ENCODE peak calls at places on chromosome 10, in five cellular contexts. O is osteoblast, W is astrocyte of the spinal cord, N is HepG2, F is PC-3. T is an unnamed sample.

GRCh38 chr10:89327803-89328441 is at the start of gene IFIT3:
- DNase-seq in O (peak), W (peak), F (peak), N (peak), T (peak)

GRCh38 chr10:118472961-118473675 is 122.3 kb downstream of the PRLHR start:
- DNase-seq in F (no peak), N (no peak), W (no peak), O (no peak), T (no peak)

GRCh38 chr10:27658788-27659187 is 86.8 kb downstream of the MKX start:
- DNase-seq in O (peak), F (peak), N (no peak), W (peak), T (peak)

GRCh38 chr10:119538632-119539358 is 3.7 kb downstream of the RGS10 start:
- DNase-seq in N (no peak), O (peak), W (no peak), F (peak), T (no peak)

GRCh38 chr10:93820434-93820833 is 62.7 kb downstream of the LGI1 start:
- DNase-seq in O (no peak), F (peak), N (no peak), W (no peak), T (no peak)

GRCh38 chr10:72022228-72022627 is 58.0 kb downstream of the CHST3 start:
- DNase-seq in F (no peak), N (no peak), W (no peak), O (no peak), T (no peak)

GRCh38 chr10:14926722-14927416 is 27.0 kb downstream of the DCLRE1C start:
- DNase-seq in F (no peak), O (no peak), N (no peak), W (no peak), T (no peak)

GRCh38 chr10:21675157-21675796 is 141.2 kb downstream of the MLLT10 start:
- DNase-seq in N (peak), F (peak), W (peak), O (peak), T (peak)

GRCh38 chr10:88851706-88852105 is at the start of gene ANKRD22:
- DNase-seq in W (peak), O (peak), N (no peak), F (peak), T (peak)

GRCh38 chr10:35097510-35097909 is 7.4 kb upstream of the CUL2 start:
- DNase-seq in W (no peak), O (no peak), F (no peak), N (no peak), T (no peak)

GRCh38 chr10:86945361-86946214 is 11.8 kb downstream of the MMRN2 start:
- DNase-seq in N (peak), F (no peak), O (peak), W (peak), T (no peak)

GRCh38 chr10:28811639-28812349 is 134.5 kb downstream of the BAMBI start:
- DNase-seq in W (no peak), O (no peak), F (no peak), N (no peak), T (no peak)

GRCh38 chr10:11871470-11871869 is 48.3 kb downstream of the PROSER2 start:
- DNase-seq in F (no peak), W (peak), O (peak), N (no peak), T (peak)

GRCh38 chr10:122373713-122374112 is 795 bp upstream of the PLEKHA1 start:
- DNase-seq in F (peak), W (peak), O (peak), N (peak), T (peak)

GRCh38 chr10:42242135-42242805 is 396.1 kb downstream of the ZNF33B start:
- DNase-seq in O (peak), F (no peak), N (no peak), W (no peak), T (no peak)

GRCh38 chr10:83612746-83613145 is 526.6 kb upstream of the GHITM start:
- DNase-seq in W (no peak), N (no peak), F (no peak), O (no peak), T (no peak)

GRCh38 chr10:130246113-130246512 is 109.9 kb downstream of the GLRX3 start:
- DNase-seq in F (no peak), N (no peak), O (no peak), W (no peak), T (no peak)

GRCh38 chr10:46046261-46046660 is at the start of gene MSMB:
- DNase-seq in N (no peak), O (no peak), F (no peak), W (no peak), T (no peak)

GRCh38 chr10:97522937-97523336 is 24.2 kb downstream of the UBTD1 start:
- DNase-seq in W (no peak), F (no peak), O (peak), N (no peak), T (no peak)

GRCh38 chr10:93095225-93095624 is 21.5 kb downstream of the CYP26A1 start:
- DNase-seq in O (no peak), W (no peak), N (no peak), F (no peak), T (no peak)

GRCh38 chr10:119233821-119234220 is 26.4 kb downstream of the GRK5 start:
- DNase-seq in F (no peak), O (no peak), N (no peak), W (peak), T (peak)

GRCh38 chr10:117535045-117535751 is 7.3 kb upstream of the EMX2 start:
- DNase-seq in N (no peak), F (no peak), W (no peak), O (peak), T (no peak)

GRCh38 chr10:47294057-47294456 is 5.9 kb upstream of the GDF10 start:
- DNase-seq in O (no peak), W (no peak), F (no peak), N (no peak), T (no peak)

GRCh38 chr10:131853610-131853964 is 47.2 kb upstream of the PPP2R2D start:
- DNase-seq in F (no peak), N (no peak), O (no peak), W (no peak), T (no peak)

GRCh38 chr10:125880719-125881118 is 373 bp downstream of the DHX32 start:
- DNase-seq in F (no peak), W (peak), O (no peak), N (no peak), T (no peak)

GRCh38 chr10:123555616-123556015 is 110.5 kb upstream of the GPR26 start:
- DNase-seq in W (no peak), O (no peak), F (no peak), N (no peak), T (no peak)

GRCh38 chr10:13891542-13892431 is 305.0 kb downstream of the PRPF18 start:
- DNase-seq in N (no peak), F (peak), O (peak), W (no peak), T (no peak)

GRCh38 chr10:132992433-132993215 is 50.3 kb upstream of the CFAP46 start:
- DNase-seq in F (no peak), O (no peak), N (no peak), W (no peak), T (no peak)

GRCh38 chr10:78255796-78256638 is 222.4 kb downstream of the RPS24 start:
- DNase-seq in F (peak), N (peak), W (peak), O (peak), T (peak)

GRCh38 chr10:131816941-131817700 is 83.7 kb upstream of the PPP2R2D start:
- DNase-seq in F (no peak), N (no peak), W (no peak), O (peak), T (no peak)

GRCh38 chr10:121322046-121322445 is 276.2 kb downstream of the FGFR2 start:
- DNase-seq in F (no peak), W (no peak), O (no peak), N (no peak), T (peak)

GRCh38 chr10:79372871-79373270 is 25.6 kb downstream of the PPIF start:
- DNase-seq in O (no peak), F (no peak), W (no peak), N (no peak), T (no peak)

GRCh38 chr10:131588704-131589220 is 277.2 kb upstream of the TCERG1L start:
- DNase-seq in F (no peak), W (no peak), O (no peak), N (no peak), T (no peak)

GRCh38 chr10:100020161-100020882 is 10.6 kb upstream of the DNMBP start:
- DNase-seq in N (peak), W (no peak), O (no peak), F (peak), T (no peak)

GRCh38 chr10:131781076-131781475 is 119.7 kb upstream of the PPP2R2D start:
- DNase-seq in W (no peak), F (no peak), N (no peak), O (no peak), T (no peak)

GRCh38 chr10:43902842-43903241 is 254.2 kb upstream of the ZNF32 start:
- DNase-seq in O (no peak), N (peak), F (no peak), W (no peak), T (no peak)

GRCh38 chr10:43899224-43899959 is 250.7 kb upstream of the ZNF32 start:
- DNase-seq in O (no peak), N (no peak), F (no peak), W (no peak), T (no peak)

GRCh38 chr10:43903451-43903850 is 254.8 kb upstream of the ZNF32 start:
- DNase-seq in O (no peak), W (no peak), F (no peak), N (no peak), T (no peak)

GRCh38 chr10:43901744-43902504 is 253.2 kb upstream of the ZNF32 start:
- DNase-seq in W (no peak), O (no peak), N (no peak), F (no peak), T (no peak)

DNA sequence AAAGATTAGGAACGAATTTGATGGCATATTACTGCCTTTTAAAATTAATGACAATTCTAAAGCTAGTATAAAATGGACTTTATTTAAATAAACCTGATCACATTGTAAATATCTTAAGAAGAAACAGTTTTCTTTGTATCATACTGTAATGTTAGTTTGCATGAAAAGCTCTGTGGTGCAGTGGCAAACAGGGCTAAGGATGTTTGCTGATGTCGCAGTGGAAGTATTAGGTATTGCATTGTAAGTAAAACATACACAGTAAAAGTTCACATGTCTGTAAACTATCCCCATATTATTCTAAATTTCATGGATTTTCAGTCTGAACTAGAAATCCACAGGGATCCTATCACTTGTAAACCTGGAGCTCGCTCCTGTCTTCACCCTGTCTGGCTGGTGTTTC is 252.6 kb upstream of the ZNF32 start:
- DNase-seq in F (peak), N (no peak), O (no peak), W (no peak), T (no peak)
- TF ChIP-seq CTCF in F (peak), N (no peak), O (peak), W (peak), T (no peak)

GRCh38 chr10:49606981-49607535 is 3.1 kb upstream of the SLC18A3 start:
- DNase-seq in O (peak), W (peak), N (peak), F (peak), T (peak)

GRCh38 chr10:49602380-49603023 is 7.6 kb upstream of the SLC18A3 start:
- DNase-seq in W (no peak), F (no peak), N (no peak), O (peak), T (no peak)

GRCh38 chr10:49608166-49608758 is 1.8 kb upstream of the SLC18A3 start:
- DNase-seq in F (no peak), O (peak), W (no peak), N (no peak), T (no peak)

GRCh38 chr10:49605939-49606509 is 4.1 kb upstream of the SLC18A3 start:
- DNase-seq in W (no peak), N (no peak), O (peak), F (no peak), T (no peak)

GRCh38 chr10:49605177-49605938 is 4.8 kb upstream of the SLC18A3 start:
- DNase-seq in N (no peak), O (peak), W (no peak), F (no peak), T (peak)
- TF ChIP-seq CTCF in N (no peak), O (no peak), W (no peak), F (no peak), T (no peak)

DNA sequence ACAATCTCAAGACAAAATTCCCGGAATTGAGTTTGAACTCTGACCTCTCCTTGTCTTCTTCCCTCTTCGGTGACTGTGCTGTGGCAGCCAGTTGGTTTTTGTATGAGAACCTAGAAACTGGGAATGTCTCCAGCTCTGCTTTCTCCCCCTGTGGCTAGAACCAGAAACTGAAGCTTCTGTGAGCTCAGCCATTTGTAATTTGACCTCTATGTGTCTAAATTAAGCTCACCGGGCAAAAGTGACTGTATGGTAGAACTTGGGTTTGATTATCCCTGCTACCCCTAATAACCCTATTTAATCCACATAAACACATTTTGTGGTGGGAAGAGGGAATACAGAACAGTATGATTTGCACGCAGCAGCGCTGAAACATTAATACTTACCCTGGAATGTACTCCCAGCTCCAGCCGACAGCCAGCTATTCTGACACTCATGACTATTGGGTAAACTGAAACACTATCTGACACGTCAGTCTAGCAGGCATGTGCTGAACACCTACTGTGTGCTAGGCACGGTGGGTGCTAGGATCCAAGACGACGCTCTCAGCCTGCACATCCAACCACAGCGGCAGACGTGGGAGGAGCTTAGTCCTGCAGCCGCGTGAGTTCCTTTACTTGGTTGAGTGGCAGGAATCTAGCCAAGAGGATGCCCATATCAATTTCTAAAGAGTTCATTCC is 324.8 kb downstream of the SFMBT2 start:
- DNase-seq in W (peak), F (no peak), O (no peak), N (no peak), T (no peak)
- TF ChIP-seq CTCF in W (peak), F (no peak), O (no peak), N (no peak), T (no peak)

GRCh38 chr10:98790817-98791216 is 344.1 kb upstream of the HPS1 start:
- DNase-seq in F (peak), O (peak), W (no peak), N (no peak), T (peak)
- TF ChIP-seq CTCF in F (peak), O (no peak), W (peak), N (peak), T (peak)

GRCh38 chr10:52783726-52784125 is 11.1 kb upstream of the MBL2 start:
- DNase-seq in N (no peak), O (no peak), F (peak), W (no peak), T (peak)

GRCh38 chr10:52786098-52786497 is 13.5 kb upstream of the MBL2 start:
- DNase-seq in F (no peak), W (no peak), N (peak), O (no peak), T (no peak)

GRCh38 chr10:52780391-52781155 is 8.0 kb upstream of the MBL2 start:
- DNase-seq in O (no peak), F (no peak), N (no peak), W (no peak), T (no peak)

GRCh38 chr10:52782554-52782953 is 10.0 kb upstream of the MBL2 start:
- DNase-seq in N (no peak), F (no peak), W (no peak), O (peak), T (no peak)

GRCh38 chr10:52785418-52785817 is 12.8 kb upstream of the MBL2 start:
- DNase-seq in O (no peak), F (no peak), W (no peak), N (no peak), T (peak)
- TF ChIP-seq CTCF in O (no peak), F (no peak), W (no peak), N (no peak), T (no peak)

GRCh38 chr10:76432274-76433012 is 1001.0 kb downstream of the LRMDA start:
- DNase-seq in W (peak), F (peak), O (peak), N (no peak), T (peak)

GRCh38 chr10:76436367-76436766 is 1004.9 kb downstream of the LRMDA start:
- DNase-seq in W (no peak), F (no peak), O (no peak), N (no peak), T (no peak)

GRCh38 chr10:76437011-76437410 is 1005.6 kb downstream of the LRMDA start:
- DNase-seq in F (no peak), N (no peak), W (no peak), O (no peak), T (no peak)

GRCh38 chr10:76433161-76434005 is 1002.0 kb downstream of the LRMDA start:
- DNase-seq in O (no peak), F (peak), W (peak), N (peak), T (peak)

DNA sequence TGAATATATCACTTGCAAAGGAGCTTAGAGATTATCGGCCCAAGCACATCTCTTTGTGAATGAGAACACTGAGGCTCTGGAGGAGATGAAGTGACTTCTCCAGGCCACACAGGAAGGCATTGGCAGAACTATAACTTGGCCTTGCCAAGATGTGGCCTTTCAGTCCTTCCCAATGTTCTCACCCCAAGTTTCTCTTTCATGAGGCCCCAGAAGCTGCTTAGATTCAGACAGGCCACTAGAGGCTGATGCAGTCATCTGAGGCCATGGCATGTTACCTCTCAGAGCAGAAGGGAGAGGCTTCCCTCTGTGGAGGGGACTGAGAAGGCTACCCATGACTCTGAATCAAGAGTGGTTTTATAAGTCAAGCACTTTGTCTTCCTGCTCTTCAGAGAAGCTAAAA is 1003.7 kb downstream of the LRMDA start:
- DNase-seq in O (no peak), W (no peak), N (no peak), F (no peak), T (no peak)
- TF ChIP-seq CTCF in O (peak), W (no peak), N (no peak), F (peak), T (peak)

T was measured in bronchial epithelial cell.